ENCODE peak calls at places on chromosomes 7 and 10, in six cellular contexts. T is lung, N is neural progenitor cell, U is PC-3, Z is ovary, E is fibroblast of lung. Q is an unnamed sample. For H3K27me3 and H3K4me1, the result is how much of the 10 kb centered on the place peaks cover.

GRCh38 chr10:94178475-94179251 is 184.1 kb downstream of the NOC3L start:
- DNase-seq in Z (no peak), N (no peak), T (no peak), U (no peak), E (no peak), Q (no peak)

GRCh38 chr10:14543048-14543903 is 212.6 kb upstream of the FRMD4A start:
- DNase-seq in E (peak), Z (peak), U (no peak), T (no peak), N (no peak), Q (no peak)

GRCh38 chr10:45514283-45515270 is 140.6 kb downstream of the ALOX5 start:
- DNase-seq in N (no peak), Z (no peak), E (peak), T (no peak), U (peak), Q (no peak)

GRCh38 chr7:101740981-101741725 is 76.3 kb upstream of the CUX1 start:
- DNase-seq in E (no peak), Z (no peak), T (no peak), U (peak), N (no peak), Q (no peak)

GRCh38 chr10:127945335-127945734 is 38.4 kb downstream of the PTPRE start:
- DNase-seq in N (no peak), T (peak), Z (no peak), E (peak), U (peak), Q (peak)

GRCh38 chr7:155669717-155670505 is 25.4 kb downstream of the RBM33 start:
- DNase-seq in Z (no peak), U (no peak), N (no peak), E (peak), T (peak), Q (no peak)

GRCh38 chr10:81957976-81958375 is 83.0 kb downstream of the NRG3 start:
- DNase-seq in Z (no peak), N (no peak), T (no peak), E (peak), U (no peak), Q (no peak)

GRCh38 chr10:129773359-129773990 is 190.6 kb downstream of the EBF3 start:
- DNase-seq in E (no peak), U (no peak), Z (no peak), T (no peak), N (no peak), Q (no peak)

GRCh38 chr7:67907792-67908191 is 911.2 kb downstream of the TYW1 start:
- DNase-seq in U (no peak), N (no peak), T (no peak), Z (no peak), E (no peak), Q (no peak)

GRCh38 chr10:55098452-55098851 is 297.4 kb upstream of the PCDH15 start:
- DNase-seq in U (no peak), N (no peak), Z (no peak), T (no peak), E (no peak), Q (no peak)

GRCh38 chr7:114889646-114890285 is 32.1 kb upstream of the MDFIC start:
- DNase-seq in T (no peak), Z (no peak), E (peak), N (no peak), U (peak), Q (peak)

DNA sequence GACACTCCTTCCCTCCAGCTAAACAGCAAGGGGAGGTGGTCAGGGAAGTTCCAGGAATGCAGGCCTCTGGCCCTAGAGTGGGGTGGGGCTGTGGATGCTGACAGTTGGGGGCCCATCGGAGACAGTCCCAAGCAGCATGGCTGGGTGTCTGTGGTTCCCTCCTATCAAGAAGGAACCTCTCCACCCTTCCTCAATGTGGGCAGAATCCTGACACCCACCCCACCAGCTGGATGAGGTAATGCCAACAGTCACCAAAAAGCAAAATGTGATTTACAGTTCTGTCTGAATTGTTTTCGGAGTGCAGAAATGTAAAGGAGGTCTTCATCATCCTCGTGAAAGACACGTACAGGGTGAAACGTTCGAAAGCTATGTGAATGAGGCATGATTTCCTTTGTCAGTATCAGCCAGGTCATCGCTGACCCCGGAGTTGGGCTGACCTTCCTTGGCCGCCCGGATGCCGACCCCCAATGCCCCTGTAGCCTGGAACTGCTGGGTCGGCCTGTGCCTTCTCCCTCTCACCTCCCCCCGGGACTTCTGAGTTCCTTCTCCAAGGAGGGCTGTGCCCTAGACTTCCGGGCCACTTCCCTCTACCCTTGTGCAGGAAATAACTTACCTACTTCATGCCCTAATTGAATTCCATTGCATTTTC is 24.4 kb downstream of the FOXK1 start:
- DNase-seq in Z (no peak), U (no peak), N (peak), T (no peak), E (peak), Q (no peak)
- H3K27me3 ChIP-seq in Z (under half), U (under half), N (half or more), T (under half), E (under half), Q (under half)

DNA sequence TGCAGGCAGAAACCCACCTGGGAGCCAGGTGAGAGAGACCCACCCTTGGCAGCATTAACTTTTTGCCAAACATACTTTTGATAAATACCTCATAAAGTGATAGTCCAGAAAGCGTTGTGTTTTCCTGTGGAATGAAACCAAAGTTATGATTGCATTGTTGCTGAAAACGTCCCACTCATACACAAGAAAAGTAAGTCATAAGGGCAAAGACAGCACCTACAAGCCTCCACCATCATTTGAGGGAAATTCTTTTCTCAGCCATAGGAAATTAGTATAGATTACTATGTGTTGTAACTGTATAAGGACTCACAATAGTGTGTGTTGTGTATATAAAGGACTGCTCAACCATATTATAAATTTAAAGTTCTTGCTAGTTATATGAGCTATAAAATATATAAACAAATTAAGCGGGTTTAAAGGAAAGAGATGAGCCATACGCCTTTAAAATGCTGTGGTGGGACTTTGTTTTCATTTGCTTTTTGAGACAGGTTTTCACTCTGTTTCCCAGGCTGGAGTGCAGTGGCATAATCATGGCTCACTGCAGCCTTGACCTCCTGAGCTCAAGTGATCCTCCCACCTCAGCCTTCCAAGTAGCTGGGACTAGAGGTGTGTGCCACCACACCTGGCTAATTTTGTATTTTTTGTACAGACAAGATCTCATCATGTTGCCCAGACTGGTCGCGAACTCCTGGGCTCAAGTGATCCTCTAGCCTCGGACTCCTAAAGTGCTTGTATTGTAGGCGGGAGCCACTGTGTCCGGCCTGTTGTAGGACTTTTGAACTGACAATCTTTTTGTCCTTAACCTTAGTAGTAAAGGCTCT is 160.8 kb downstream of the PKD1L1 start:
- DNase-seq in N (no peak), Z (no peak), T (no peak), U (no peak), E (no peak), Q (no peak)
- H3K4me1 ChIP-seq in N (under half), Z (under half), T (under half), U (half or more), E (under half), Q (half or more)

GRCh38 chr7:95621404-95621803 is 25.1 kb upstream of the PDK4 start:
- DNase-seq in N (no peak), Z (no peak), E (no peak), T (no peak), U (no peak), Q (no peak)
- H3K27ac ChIP-seq in N (no peak), Z (no peak), E (no peak), T (no peak), U (no peak), Q (no peak)

GRCh38 chr10:117533507-117534281 is 8.9 kb upstream of the EMX2 start:
- DNase-seq in N (peak), U (no peak), E (no peak), Z (no peak), T (no peak), Q (no peak)
- H3K27me3 ChIP-seq in N (half or more), U (half or more), E (half or more), Z (under half), T (under half), Q (under half)

GRCh38 chr10:60403168-60403873 is 13.6 kb upstream of the ANK3 start:
- DNase-seq in T (no peak), E (no peak), N (no peak), Z (no peak), U (no peak), Q (no peak)
- H3K4me1 ChIP-seq in T (under half), E (under half), N (under half), Z (under half), U (under half), Q (under half)